ENCODE peak calls at places on chromosomes 3 and 15, in seven cellular contexts. Q is fibroblast of villous mesenchyme, F is brain microvascular endothelial cell, G is neural progenitor cell, S is keratinocyte, J is bronchial epithelial cell, Y is gastrocnemius medialis. T is an unnamed sample.

GRCh38 chr15:99031681-99032080 is 24.1 kb upstream of the PGPEP1L start:
- DNase-seq in Q (no peak), F (no peak), G (no peak), S (no peak), J (no peak), Y (no peak), T (no peak)

GRCh38 chr3:127688416-127689265 is 15.9 kb downstream of the ABTB1 start:
- DNase-seq in Q (peak; percentile 29), F (peak; percentile 25), G (peak; percentile 58), S (no peak), J (no peak), Y (peak; percentile 60), T (no peak)

GRCh38 chr3:190073264-190073663 is 47.4 kb downstream of the P3H2 start:
- DNase-seq in Q (peak; percentile 73), F (no peak), G (no peak), S (no peak), J (no peak), Y (no peak), T (no peak)

GRCh38 chr3:197197334-197197733 is 101.1 kb downstream of the DLG1 start:
- DNase-seq in Q (no peak), F (no peak), G (no peak), S (no peak), J (no peak), Y (no peak), T (no peak)

GRCh38 chr3:23004971-23005370 is 198.2 kb upstream of the UBE2E2 start:
- DNase-seq in Q (peak; percentile 28), F (peak; percentile 93), G (no peak), S (peak; percentile 62), J (peak; percentile 94), Y (no peak), T (no peak)

GRCh38 chr3:72996473-72997333 is at the start of gene PPP4R2:
- DNase-seq in Q (peak; percentile 87), F (peak; percentile 77), G (peak; percentile 95), S (peak; percentile 38), J (peak; percentile 57), Y (peak; percentile 71), T (peak; percentile 91)

GRCh38 chr15:44195151-44195740 is at the start of gene FRMD5:
- DNase-seq in Q (peak; percentile 91), F (peak; percentile 95), G (peak; percentile 98), S (peak; percentile 61), J (peak; percentile 92), Y (peak; percentile 41), T (peak; percentile 86)

GRCh38 chr15:51727141-51727897 is 10.1 kb downstream of the LYSMD2 start:
- DNase-seq in Q (no peak), F (peak; percentile 45), G (no peak), S (no peak), J (no peak), Y (no peak), T (no peak)

GRCh38 chr3:119664850-119665379 is 4.5 kb upstream of the POPDC2 start:
- DNase-seq in Q (no peak), F (peak; percentile 39), G (no peak), S (no peak), J (peak; percentile 82), Y (no peak), T (no peak)

GRCh38 chr3:119660474-119661150 is at the start of gene POPDC2:
- DNase-seq in Q (no peak), F (no peak), G (no peak), S (no peak), J (no peak), Y (no peak), T (peak; percentile 79)

GRCh38 chr3:119663885-119664284 is 3.5 kb upstream of the POPDC2 start:
- DNase-seq in Q (no peak), F (no peak), G (no peak), S (no peak), J (peak; percentile 18), Y (no peak), T (no peak)

GRCh38 chr3:119664370-119664769 is 4.0 kb upstream of the POPDC2 start:
- DNase-seq in Q (no peak), F (peak; percentile 18), G (no peak), S (no peak), J (peak; percentile 64), Y (no peak), T (no peak)

DNA sequence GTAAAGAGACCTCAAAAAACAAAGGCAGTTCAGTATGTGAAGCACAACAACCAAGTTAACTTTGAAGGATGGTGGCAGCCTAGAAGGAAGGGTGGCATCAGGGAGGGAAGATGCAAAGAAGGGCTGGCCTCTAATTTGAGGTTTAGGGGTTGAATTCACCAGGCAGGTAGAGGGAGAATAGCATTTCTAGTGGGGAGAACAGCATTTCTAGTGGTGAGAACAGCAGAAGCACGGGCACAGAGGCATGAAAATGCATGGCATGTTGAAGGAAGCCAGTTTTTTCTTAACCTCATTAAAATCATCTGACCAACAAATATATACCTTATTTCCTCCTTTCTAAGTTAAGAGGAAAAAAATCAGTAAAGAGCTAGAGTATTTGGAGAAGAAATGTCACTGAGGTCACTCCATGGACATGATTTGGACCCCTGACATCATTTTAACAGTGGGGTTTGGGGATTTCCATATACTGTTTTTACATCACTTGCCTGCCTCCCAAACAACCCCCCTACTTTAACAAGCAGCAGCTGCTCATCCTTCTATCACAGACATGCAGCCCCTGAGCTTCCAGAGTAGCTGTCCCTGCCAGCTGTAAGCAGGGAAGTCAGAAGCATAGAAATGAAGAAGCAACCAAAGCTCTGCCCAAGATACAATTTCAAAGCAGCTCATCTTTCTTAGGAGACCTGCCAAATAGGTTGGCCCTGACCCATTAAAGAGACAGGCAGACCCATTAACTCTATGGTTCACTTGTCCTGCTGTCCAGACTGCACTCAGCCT is 2.4 kb upstream of the POPDC2 start:
- DNase-seq in Q (peak; percentile 38), F (no peak), G (no peak), S (no peak), J (no peak), Y (peak; percentile 68), T (no peak)
- TF ChIP-seq CTCF in Q (no peak), F (peak; percentile 28), G (no peak), S (no peak), J (no peak), Y (peak; percentile 57), T (no peak)

DNA sequence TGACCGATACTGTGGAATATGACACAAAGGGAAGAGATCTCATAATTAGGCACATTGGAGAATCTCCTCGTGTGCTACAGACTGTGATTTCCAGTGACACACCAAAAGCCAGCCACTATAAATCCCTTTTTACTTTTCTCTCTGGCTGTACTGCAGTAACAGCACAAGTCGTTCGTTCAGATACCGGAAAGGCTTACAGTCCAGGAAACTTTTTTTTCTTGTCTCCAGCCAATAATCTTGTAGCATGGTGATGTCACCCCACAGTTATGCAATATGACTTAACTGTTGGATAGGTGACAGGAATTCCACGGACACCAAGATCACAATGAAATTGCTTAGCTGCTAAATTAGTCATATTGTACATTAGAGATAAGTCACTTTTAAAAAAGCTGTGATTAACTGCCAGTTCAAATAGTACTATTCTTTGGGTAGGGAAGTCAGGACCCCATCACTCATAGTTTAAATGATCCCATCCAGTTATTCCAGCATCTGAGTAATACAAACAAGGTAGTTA is 36.3 kb upstream of the TSC22D2 start:
- DNase-seq in Q (peak; percentile 97), F (peak; percentile 98), G (peak; percentile 33), S (peak; percentile 98), J (peak; percentile 100), Y (peak; percentile 33), T (no peak)
- H3K4me3 ChIP-seq in Q (peak overlapping the region; percentile 61), F (peak overlapping the region; percentile 57), G (no peak overlapping the region), S (peak overlapping the region; percentile 58), J (peak overlapping the region; percentile 29), Y (no peak overlapping the region), T (no peak overlapping the region)

GRCh38 chr15:57668074-57668473 is 38.4 kb upstream of the POLR2M start:
- DNase-seq in Q (no peak), F (no peak), G (no peak), S (no peak), J (no peak), Y (no peak), T (no peak)

GRCh38 chr15:57665187-57665586 is 41.3 kb upstream of the POLR2M start:
- DNase-seq in Q (no peak), F (no peak), G (no peak), S (no peak), J (no peak), Y (no peak), T (no peak)

GRCh38 chr15:57663262-57663661 is 43.3 kb upstream of the POLR2M start:
- DNase-seq in Q (no peak), F (no peak), G (no peak), S (no peak), J (no peak), Y (no peak), T (no peak)

GRCh38 chr15:57665939-57666338 is 40.6 kb upstream of the POLR2M start:
- DNase-seq in Q (no peak), F (no peak), G (no peak), S (no peak), J (no peak), Y (no peak), T (no peak)

GRCh38 chr15:57667171-57667924 is 39.2 kb upstream of the POLR2M start:
- DNase-seq in Q (peak; percentile 70), F (peak; percentile 61), G (peak; percentile 40), S (no peak), J (peak; percentile 50), Y (no peak), T (no peak)
- TF ChIP-seq CTCF in Q (peak; percentile 58), F (peak; percentile 66), G (peak; percentile 44), S (peak; percentile 39), J (peak; percentile 46), Y (peak; percentile 37), T (peak; percentile 54)

GRCh38 chr15:53716909-53717878 is 42.3 kb downstream of the WDR72 start:
- DNase-seq in Q (no peak), F (peak; percentile 5), G (peak; percentile 36), S (no peak), J (peak; percentile 22), Y (no peak), T (no peak)

GRCh38 chr15:53710906-53711305 is 48.6 kb downstream of the WDR72 start:
- DNase-seq in Q (no peak), F (no peak), G (peak; percentile 56), S (no peak), J (no peak), Y (no peak), T (no peak)

DNA sequence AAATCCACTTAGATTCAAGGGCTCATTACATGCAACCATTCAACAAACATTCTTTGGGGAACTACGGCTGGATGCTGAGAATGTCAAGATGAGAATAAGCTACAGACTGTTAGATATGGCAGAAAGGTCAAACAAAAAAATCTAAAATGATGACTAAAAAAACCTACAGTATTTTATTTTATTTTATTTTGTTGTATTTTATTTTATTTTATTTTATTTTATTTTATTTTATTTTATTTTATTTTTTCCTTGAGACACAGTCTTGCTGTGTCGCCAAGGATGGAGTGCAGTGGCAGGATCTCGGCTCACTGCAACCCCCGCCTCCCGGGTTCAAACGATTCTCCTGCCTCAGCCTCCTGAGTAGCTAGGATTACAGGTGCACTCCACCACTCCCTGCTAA is 46.2 kb downstream of the WDR72 start:
- DNase-seq in Q (no peak), F (no peak), G (no peak), S (no peak), J (no peak), Y (no peak), T (no peak)
- H3K4me3 ChIP-seq in Q (no peak overlapping the region), F (no peak overlapping the region), G (no peak overlapping the region), S (no peak overlapping the region), J (no peak overlapping the region), Y (no peak overlapping the region), T (no peak overlapping the region)

GRCh38 chr15:82647045-82647834 is at the start of gene CPEB1:
- DNase-seq in Q (peak; percentile 16), F (no peak), G (peak; percentile 65), S (no peak), J (no peak), Y (peak; percentile 24), T (peak; percentile 50)
- TF ChIP-seq CTCF in Q (peak; percentile 14), F (peak; percentile 27), G (peak; percentile 22), S (no peak), J (peak; percentile 12), Y (peak; percentile 16), T (peak; percentile 27)

GRCh38 chr15:74156678-74157411 is 16.7 kb upstream of the ISLR start:
- DNase-seq in Q (no peak), F (no peak), G (no peak), S (no peak), J (no peak), Y (no peak), T (no peak)
- H3K4me3 ChIP-seq in Q (no peak overlapping the region), F (no peak overlapping the region), G (no peak overlapping the region), S (no peak overlapping the region), J (no peak overlapping the region), Y (no peak overlapping the region), T (no peak overlapping the region)